ENCODE peak calls at places on chromosomes 1 and 21, in four cellular contexts. T is GM12878, V is K562, C is H1. L is an unnamed sample.

GRCh38 chr1:27332536-27333281 is 9.1 kb upstream of the SYTL1 start:
- DNase-seq in T (no peak), V (peak), C (peak), L (no peak)

GRCh38 chr1:2632051-2632430 is 775 bp downstream of the MMEL1 start:
- DNase-seq in V (no peak), C (no peak), T (no peak), L (no peak)

GRCh38 chr1:13699510-13699909 is 478 bp upstream of the PRDM2 start:
- DNase-seq in T (no peak), C (peak), V (no peak), L (no peak)

GRCh38 chr1:151944110-151944858 is 35.0 kb upstream of the THEM4 start:
- DNase-seq in V (peak), C (no peak), T (no peak), L (peak)

GRCh38 chr1:232629250-232630046 is 485 bp downstream of the SIPA1L2 start:
- DNase-seq in C (peak), T (no peak), V (no peak), L (no peak)

GRCh38 chr1:85850238-85850637 is 142.0 kb upstream of the ZNHIT6 start:
- DNase-seq in T (no peak), V (no peak), C (no peak), L (no peak)

GRCh38 chr21:25283720-25284119 is 323.6 kb downstream of the MRPL39 start:
- DNase-seq in C (no peak), T (no peak), V (no peak), L (no peak)

GRCh38 chr1:168824418-168824817 is 95.4 kb upstream of the DPT start:
- DNase-seq in C (no peak), T (no peak), V (no peak), L (no peak)

GRCh38 chr1:213423585-213423984 is 372.5 kb downstream of the RPS6KC1 start:
- DNase-seq in C (no peak), V (no peak), T (no peak), L (no peak)

GRCh38 chr1:26889580-26890466 is at the start of gene GPN2:
- DNase-seq in T (peak), V (peak), C (peak), L (peak)

GRCh38 chr1:185446131-185446530 is 129.1 kb upstream of the IVNS1ABP start:
- DNase-seq in T (no peak), C (no peak), V (no peak), L (no peak)

DNA sequence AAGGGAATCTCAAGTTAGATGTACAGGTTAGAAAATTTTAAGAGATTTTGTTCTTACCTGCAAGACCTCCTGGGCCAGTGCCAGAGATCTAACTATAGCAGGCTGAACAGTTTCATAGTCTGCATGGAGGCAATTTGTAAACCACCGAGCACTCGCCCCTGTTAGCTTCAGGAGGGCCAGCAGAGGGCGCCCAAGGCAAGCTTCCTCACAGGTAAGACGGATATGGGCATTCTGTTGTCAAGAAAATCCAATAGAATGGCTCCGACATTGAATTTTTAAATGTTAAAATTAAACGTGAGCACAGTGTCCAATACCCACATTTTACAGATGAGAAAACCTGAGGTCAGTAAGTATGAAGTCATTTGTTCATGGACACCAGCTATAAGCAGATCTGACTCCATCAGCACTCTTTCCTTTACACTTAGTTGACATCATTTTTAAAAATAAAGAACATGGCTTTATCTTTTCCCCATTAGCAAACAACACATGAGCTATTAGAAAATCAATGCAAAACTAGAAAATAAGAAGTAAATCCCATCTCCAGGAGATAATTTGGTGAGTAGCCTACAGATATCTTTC is 2.2 kb downstream of the REG4 start:
- DNase-seq in C (peak), V (peak), T (peak), L (peak)
- TF ChIP-seq GABPA in C (no peak), V (no peak), T (no peak), L (no peak)

DNA sequence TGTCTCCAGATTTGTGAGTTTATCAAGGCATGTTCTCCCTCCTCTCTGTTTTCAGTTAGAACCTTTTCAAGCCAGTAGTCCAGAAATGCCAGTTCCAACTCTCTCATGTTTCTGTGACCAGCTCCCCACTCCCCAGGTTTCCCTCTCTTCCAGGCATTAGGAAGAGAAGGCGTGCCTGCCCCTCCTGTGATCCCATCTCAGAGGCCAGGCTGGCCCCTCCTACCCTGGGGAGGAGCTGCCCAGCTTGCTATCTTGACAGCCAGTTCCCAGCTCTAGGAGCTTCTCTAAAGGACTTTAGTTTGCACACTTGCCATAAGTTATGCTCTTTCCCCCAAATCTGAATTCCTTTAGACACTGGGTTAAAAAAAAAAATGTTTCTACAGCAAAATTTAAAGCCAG is 8.9 kb downstream of the HYI start:
- DNase-seq in V (peak), C (no peak), T (no peak), L (no peak)
- TF ChIP-seq GABPA in V (no peak), C (no peak), T (no peak), L (no peak)

GRCh38 chr1:58397187-58397820 is 149.2 kb downstream of the OMA1 start:
- DNase-seq in C (no peak), T (no peak), V (no peak), L (no peak)
- TF ChIP-seq GABPA in C (no peak), T (no peak), V (no peak), L (no peak)

GRCh38 chr21:41777934-41778815 is 11.3 kb upstream of the RIPK4 start:
- DNase-seq in C (peak), V (peak), T (no peak), L (no peak)
- TF ChIP-seq GABPA in C (no peak), V (no peak), T (no peak), L (no peak)

GRCh38 chr1:100412980-100413379 is 60.7 kb downstream of the CDC14A start:
- DNase-seq in T (no peak), C (no peak), V (no peak), L (no peak)

GRCh38 chr1:100415217-100415778 is 63.0 kb downstream of the CDC14A start:
- DNase-seq in C (no peak), T (no peak), V (no peak), L (no peak)

GRCh38 chr1:100411019-100411418 is 58.7 kb downstream of the CDC14A start:
- DNase-seq in V (no peak), C (no peak), T (no peak), L (no peak)

GRCh38 chr1:100414693-100415092 is 62.4 kb downstream of the CDC14A start:
- DNase-seq in V (no peak), C (no peak), T (no peak), L (peak)

GRCh38 chr1:100411574-100411973 is 59.3 kb downstream of the CDC14A start:
- DNase-seq in T (no peak), C (no peak), V (no peak), L (no peak)
- TF ChIP-seq GABPA in T (no peak), C (no peak), V (no peak), L (no peak)

L was measured in HL-60.